ENCODE peak calls at places on chromosome 11, in five cellular contexts. U is mesenchymal stem cell, O is H9, Y is H1, T is neuronal stem cell. N is an unnamed sample.

GRCh38 chr11:17740649-17741235 is 6.2 kb downstream of the KCNC1 start:
- DNase-seq in U (no peak), Y (no peak), T (no peak), O (no peak), N (no peak)

GRCh38 chr11:105000797-105001196 is 22.2 kb downstream of the CASP5 start:
- DNase-seq in Y (no peak), U (no peak), O (peak), T (no peak), N (peak)

GRCh38 chr11:116333193-116333592 is 439.6 kb downstream of the BUD13 start:
- DNase-seq in O (peak), Y (no peak), T (no peak), U (no peak), N (peak)

GRCh38 chr11:33703234-33703633 is 2.6 kb upstream of the C11orf91 start:
- DNase-seq in O (no peak), U (peak), T (no peak), Y (no peak), N (no peak)

GRCh38 chr11:27237641-27238040 is 125.4 kb downstream of the CCDC34 start:
- DNase-seq in T (no peak), U (no peak), O (no peak), Y (no peak), N (no peak)

GRCh38 chr11:60944504-60945294 is 7.3 kb downstream of the SLC15A3 start:
- DNase-seq in O (no peak), Y (no peak), U (no peak), T (no peak), N (peak)

GRCh38 chr11:8239536-8240228 is 24.0 kb downstream of the LMO1 start:
- DNase-seq in U (no peak), Y (no peak), T (no peak), O (no peak), N (peak)

GRCh38 chr11:115939104-115939503 is 434.9 kb upstream of the CADM1 start:
- DNase-seq in T (no peak), O (no peak), Y (no peak), U (peak), N (no peak)

GRCh38 chr11:133904818-133905515 is 51.8 kb downstream of the IGSF9B start:
- DNase-seq in Y (no peak), T (no peak), O (no peak), U (no peak), N (no peak)

GRCh38 chr11:130212431-130212961 is 52.9 kb downstream of the ST14 start:
- DNase-seq in T (no peak), U (no peak), O (peak), Y (no peak), N (no peak)

GRCh38 chr11:128181984-128182383 is 405.4 kb downstream of the ETS1 start:
- DNase-seq in Y (no peak), T (no peak), O (no peak), U (no peak), N (no peak)

GRCh38 chr11:111733009-111733408 is 33.2 kb downstream of the PPP2R1B start:
- DNase-seq in O (no peak), Y (no peak), T (no peak), U (peak), N (no peak)

GRCh38 chr11:60257956-60258722 is 15.2 kb upstream of the MS4A4E start:
- DNase-seq in U (no peak), Y (no peak), O (no peak), T (no peak), N (no peak)

GRCh38 chr11:1330473-1330872 is 21.0 kb upstream of the TOLLIP start:
- DNase-seq in T (no peak), O (no peak), Y (no peak), U (no peak), N (no peak)

GRCh38 chr11:37841016-37841415 is 1243.0 kb upstream of the RAG2 start:
- DNase-seq in T (no peak), O (no peak), Y (no peak), U (no peak), N (no peak)

GRCh38 chr11:19892387-19892786 is 179.8 kb downstream of the NAV2 start:
- DNase-seq in U (no peak), O (peak), T (no peak), Y (no peak), N (no peak)

GRCh38 chr11:46948378-46949131 is 12.0 kb downstream of the CSTPP1 start:
- DNase-seq in O (no peak), U (peak), T (no peak), Y (no peak), N (no peak)

GRCh38 chr11:76056881-76057280 is 149.4 kb downstream of the WNT11 start:
- DNase-seq in Y (no peak), O (no peak), U (no peak), T (no peak), N (no peak)

GRCh38 chr11:114060402-114061052 is 1.0 kb downstream of the ZBTB16 start:
- DNase-seq in O (peak), T (peak), U (peak), Y (no peak), N (peak)

GRCh38 chr11:70758206-70758605 is 359.9 kb downstream of the CTTN start:
- DNase-seq in O (no peak), T (no peak), Y (no peak), U (no peak), N (no peak)

GRCh38 chr11:126148317-126148716 is 63.1 kb downstream of the RPUSD4 start:
- DNase-seq in Y (no peak), U (no peak), O (no peak), T (no peak), N (no peak)

GRCh38 chr11:6625156-6625831 is 6.1 kb upstream of the TPP1 start:
- DNase-seq in T (no peak), O (no peak), U (no peak), Y (no peak), N (no peak)

GRCh38 chr11:15115686-15116085 is 963 bp downstream of the INSC start:
- DNase-seq in O (no peak), U (no peak), Y (no peak), T (no peak), N (no peak)

GRCh38 chr11:35017528-35018342 is 101.3 kb downstream of the PDHX start:
- DNase-seq in Y (no peak), T (no peak), O (peak), U (no peak), N (no peak)

GRCh38 chr11:17439316-17439782 is 37.3 kb downstream of the ABCC8 start:
- DNase-seq in T (no peak), Y (no peak), U (no peak), O (peak), N (no peak)

GRCh38 chr11:121119444-121119843 is 18.4 kb downstream of the TECTA start:
- DNase-seq in O (no peak), T (no peak), U (no peak), Y (no peak), N (no peak)

GRCh38 chr11:67308031-67308866 is 4.9 kb downstream of the SSH3 start:
- DNase-seq in O (no peak), T (no peak), Y (no peak), U (no peak), N (no peak)

GRCh38 chr11:82903843-82904586 is 2.5 kb downstream of the DDIAS start:
- DNase-seq in Y (no peak), T (no peak), U (no peak), O (no peak), N (no peak)

GRCh38 chr11:120337896-120338840 is 2.0 kb downstream of the ARHGEF12 start:
- DNase-seq in O (no peak), U (peak), T (no peak), Y (no peak), N (no peak)

GRCh38 chr11:122814401-122814800 is 23.9 kb upstream of the CRTAM start:
- DNase-seq in U (no peak), O (no peak), Y (no peak), T (no peak), N (no peak)

GRCh38 chr11:96447208-96447607 is 57.4 kb downstream of the JRKL start:
- DNase-seq in T (no peak), O (no peak), Y (no peak), U (no peak), N (no peak)
- H3K9ac ChIP-seq in T (no peak), O (no peak), Y (no peak), U (no peak), N (no peak)

GRCh38 chr11:66070604-66071325 is 693 bp downstream of the PACS1 start:
- DNase-seq in Y (no peak), O (peak), U (peak), T (no peak), N (peak)
- H4K91ac ChIP-seq in Y (no peak), O (no peak), U (peak), T (no peak), N (peak)

GRCh38 chr11:65903715-65904114 is 3.5 kb upstream of the FOSL1 start:
- DNase-seq in O (no peak), U (no peak), Y (no peak), T (no peak), N (no peak)

GRCh38 chr11:65903068-65903481 is 2.9 kb upstream of the FOSL1 start:
- DNase-seq in O (peak), U (peak), Y (no peak), T (no peak), N (peak)

GRCh38 chr11:65907878-65908277 is 7.7 kb upstream of the FOSL1 start:
- DNase-seq in O (no peak), T (no peak), U (no peak), Y (no peak), N (no peak)

GRCh38 chr11:65911682-65912568 is 6.9 kb downstream of the C11orf68 start:
- DNase-seq in Y (no peak), U (peak), O (peak), T (no peak), N (no peak)

GRCh38 chr11:65906602-65907001 is 6.4 kb upstream of the FOSL1 start:
- DNase-seq in U (no peak), Y (no peak), O (no peak), T (no peak), N (no peak)
- H2BK12ac ChIP-seq in U (no peak), Y (no peak), O (no peak), T (no peak), N (no peak)

GRCh38 chr11:65717906-65718305 is 2.7 kb downstream of the RNASEH2C start:
- DNase-seq in Y (no peak), O (no peak), T (no peak), U (no peak), N (no peak)
- H3K9ac ChIP-seq in Y (no peak), O (no peak), T (peak), U (peak), N (no peak)

DNA sequence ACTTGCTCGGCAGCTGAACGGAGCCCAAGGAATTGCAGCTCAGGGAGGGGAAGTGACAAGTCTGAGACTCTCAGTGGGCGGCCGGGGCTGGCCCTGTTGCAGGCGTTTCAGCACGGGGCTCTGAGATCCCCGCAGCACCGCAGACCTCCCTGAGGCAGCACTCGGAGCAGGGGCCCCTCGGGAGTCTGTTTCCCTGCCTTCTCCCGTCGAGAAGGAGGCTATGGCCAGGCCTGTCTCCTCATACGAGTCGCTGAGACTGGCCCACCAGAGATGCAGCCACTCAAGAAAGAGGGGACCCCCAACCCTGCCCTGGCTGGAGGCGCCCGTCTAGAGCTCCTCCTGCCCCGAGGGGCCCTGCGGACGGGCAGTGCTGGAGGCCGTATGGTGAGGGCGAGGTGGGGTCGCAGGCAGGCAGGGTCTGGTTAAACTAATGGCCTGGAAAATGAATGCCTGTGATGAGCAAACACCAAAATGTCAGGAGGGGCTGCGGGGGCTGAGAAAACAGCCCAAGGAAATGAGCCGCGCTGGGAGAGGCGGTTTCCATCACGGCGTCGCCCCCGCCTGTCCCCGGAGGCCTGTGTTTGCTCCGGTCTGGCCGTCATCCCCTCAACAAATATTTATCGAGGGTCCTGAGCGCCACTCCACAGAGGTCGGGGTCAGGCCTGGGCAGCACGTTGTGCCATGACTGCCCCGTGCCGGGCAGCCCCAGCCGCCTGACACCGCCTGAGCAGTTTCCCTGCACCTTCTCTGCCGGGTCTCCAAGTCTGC is 9.3 kb downstream of the TSSC4 start:
- DNase-seq in Y (no peak), U (no peak), O (no peak), T (no peak), N (no peak)
- H4K91ac ChIP-seq in Y (no peak), U (no peak), O (no peak), T (no peak), N (no peak)

GRCh38 chr11:85539740-85540139 is 87.4 kb downstream of the DLG2 start:
- DNase-seq in T (no peak), U (no peak), O (no peak), Y (no peak), N (no peak)

GRCh38 chr11:85539029-85539689 is 88.0 kb downstream of the DLG2 start:
- DNase-seq in Y (no peak), U (no peak), T (no peak), O (no peak), N (no peak)

GRCh38 chr11:85540635-85541034 is 86.5 kb downstream of the DLG2 start:
- DNase-seq in Y (peak), O (peak), U (no peak), T (no peak), N (no peak)

GRCh38 chr11:85540181-85540580 is 87.0 kb downstream of the DLG2 start:
- DNase-seq in T (no peak), U (no peak), O (no peak), Y (no peak), N (no peak)

DNA sequence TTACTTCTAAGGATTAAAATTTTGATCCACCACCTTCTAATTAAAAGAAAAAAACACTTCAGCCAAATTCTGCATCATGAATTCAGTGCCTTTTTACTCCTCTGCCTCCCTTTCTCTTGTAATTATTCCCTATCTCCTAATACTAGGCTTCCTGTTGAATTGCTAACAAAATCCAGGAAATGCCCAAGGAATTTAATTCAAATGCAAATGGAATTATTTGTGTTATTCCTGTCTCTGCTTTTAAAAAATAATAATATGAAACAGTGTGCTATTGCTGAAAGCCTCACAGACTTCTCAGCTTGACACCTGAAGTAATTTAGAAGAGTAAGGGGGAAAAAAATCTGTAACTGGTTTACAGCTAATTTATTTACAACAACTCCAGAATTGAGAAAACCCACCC is 85.5 kb downstream of the DLG2 start:
- DNase-seq in U (no peak), T (no peak), O (no peak), Y (no peak), N (no peak)
- H2BK12ac ChIP-seq in U (no peak), T (no peak), O (no peak), Y (no peak), N (no peak)

GRCh38 chr11:95714853-95715776 is 74.5 kb downstream of the FAM76B start:
- DNase-seq in Y (no peak), T (no peak), O (no peak), U (no peak), N (no peak)
- H3K9ac ChIP-seq in Y (no peak), T (no peak), O (no peak), U (no peak), N (no peak)

GRCh38 chr11:65476632-65477270 is 22.1 kb upstream of the MALAT1 start:
- DNase-seq in O (no peak), T (no peak), Y (no peak), U (peak), N (peak)

GRCh38 chr11:65477271-65478029 is 21.4 kb upstream of the MALAT1 start:
- DNase-seq in T (peak), U (peak), Y (no peak), O (peak), N (peak)

GRCh38 chr11:65470433-65470832 is 28.4 kb upstream of the MALAT1 start:
- DNase-seq in Y (no peak), T (no peak), U (peak), O (no peak), N (no peak)

GRCh38 chr11:65471410-65471762 is 27.5 kb upstream of the MALAT1 start:
- DNase-seq in T (no peak), U (peak), O (peak), Y (no peak), N (peak)

GRCh38 chr11:65473275-65473860 is 25.5 kb upstream of the MALAT1 start:
- DNase-seq in U (no peak), O (no peak), Y (no peak), T (no peak), N (peak)
- H4K91ac ChIP-seq in U (no peak), O (no peak), Y (no peak), T (no peak), N (peak)

N was measured in trophoblast cell.